ENCODE peak calls at places on chromosome 6, in ten cellular contexts. Z is Kasumi-1; I is HTR-8/SVneo; U is stimulated activated CD4-positive, alpha-beta T cell treated with anti-CD3 and anti-CD28 coated beads, Interleukin-4, amount 100 ng/mL, for 48 hours; E is smooth muscle cell of the brain vasculature; S is Peyer's patch; V is BJ; N is HEK293T; T is H1; M is nucleus accumbens. F is an unnamed sample.

GRCh38 chr6:11324453-11325023 is 92.1 kb upstream of the NEDD9 start:
- DNase-seq in Z (no peak), I (no peak), U (no peak), E (no peak), S (no peak), V (no peak), N (no peak), T (no peak), M (no peak), F (peak)

GRCh38 chr6:158879180-158879579 is 60.0 kb upstream of the EZR start:
- DNase-seq in Z (no peak), I (no peak), U (peak), E (no peak), S (no peak), V (no peak), N (no peak), T (no peak), M (no peak), F (peak)

GRCh38 chr6:151288711-151289398 is 49.1 kb downstream of the AKAP12 start:
- DNase-seq in Z (no peak), I (no peak), U (no peak), E (no peak), S (no peak), V (no peak), N (peak), T (no peak), M (no peak), F (no peak)

GRCh38 chr6:88165877-88166492 is at the start of gene CNR1:
- DNase-seq in Z (peak), I (no peak), U (no peak), E (no peak), S (peak), V (no peak), N (peak), T (peak), M (peak), F (no peak)

GRCh38 chr6:54072708-54073313 is 38.4 kb upstream of the MLIP start:
- DNase-seq in Z (no peak), I (no peak), U (no peak), E (no peak), S (no peak), V (no peak), N (no peak), T (no peak), M (no peak), F (no peak)

GRCh38 chr6:29708432-29709177 is 14.6 kb upstream of the HLA-F start:
- DNase-seq in Z (no peak), I (no peak), U (no peak), E (no peak), S (no peak), V (no peak), N (no peak), T (no peak), M (no peak), F (peak)

GRCh38 chr6:168624540-168624939 is 183.6 kb downstream of the SMOC2 start:
- DNase-seq in Z (no peak), I (no peak), U (no peak), E (no peak), S (no peak), V (no peak), N (no peak), T (no peak), M (no peak), F (no peak)

GRCh38 chr6:166157930-166158617 is 9.6 kb downstream of the TBXT start:
- DNase-seq in Z (no peak), I (no peak), U (no peak), E (no peak), S (no peak), V (no peak), N (no peak), T (no peak), M (no peak), F (no peak)

GRCh38 chr6:145015739-145016558 is 719.4 kb downstream of the EPM2A start:
- DNase-seq in Z (peak), I (peak), U (peak), E (peak), S (no peak), V (peak), N (no peak), T (no peak), M (peak), F (peak)

GRCh38 chr6:168122521-168122920 is 43.5 kb upstream of the FRMD1 start:
- DNase-seq in Z (no peak), I (no peak), U (no peak), E (no peak), S (no peak), V (no peak), N (no peak), T (no peak), M (no peak), F (no peak)

GRCh38 chr6:30720738-30721197 is 616 bp downstream of the TUBB start:
- DNase-seq in Z (peak), I (no peak), U (peak), E (no peak), S (peak), V (no peak), N (peak), T (peak), M (peak), F (peak)

GRCh38 chr6:16669227-16669626 is 92.0 kb downstream of the ATXN1 start:
- DNase-seq in Z (no peak), I (no peak), U (peak), E (no peak), S (no peak), V (no peak), N (no peak), T (no peak), M (no peak), F (peak)

GRCh38 chr6:28982476-28983266 is 22.4 kb downstream of the ZNF311 start:
- DNase-seq in Z (peak), I (peak), U (no peak), E (no peak), S (no peak), V (no peak), N (peak), T (no peak), M (no peak), F (no peak)

GRCh38 chr6:170051229-170052172 is 239.4 kb downstream of the DLL1 start:
- DNase-seq in Z (no peak), I (no peak), U (no peak), E (no peak), S (peak), V (no peak), N (no peak), T (no peak), M (no peak), F (no peak)

GRCh38 chr6:36139431-36139830 is 9.1 kb downstream of the MAPK13 start:
- DNase-seq in Z (peak), I (no peak), U (no peak), E (no peak), S (no peak), V (no peak), N (peak), T (peak), M (no peak), F (no peak)

GRCh38 chr6:121522265-121522664 is 86.8 kb downstream of the GJA1 start:
- DNase-seq in Z (no peak), I (peak), U (no peak), E (peak), S (no peak), V (peak), N (no peak), T (no peak), M (no peak), F (no peak)

GRCh38 chr6:39962831-39963230 is 28.6 kb upstream of the MOCS1 start:
- DNase-seq in Z (no peak), I (no peak), U (no peak), E (no peak), S (no peak), V (peak), N (no peak), T (no peak), M (no peak), F (no peak)

GRCh38 chr6:106097368-106098231 is 11.5 kb downstream of the PRDM1 start:
- DNase-seq in Z (peak), I (no peak), U (no peak), E (no peak), S (no peak), V (no peak), N (no peak), T (no peak), M (no peak), F (peak)

GRCh38 chr6:13120483-13121482 is 207.6 kb downstream of the TBC1D7 start:
- DNase-seq in Z (peak), I (no peak), U (no peak), E (no peak), S (no peak), V (no peak), N (no peak), T (no peak), M (no peak), F (no peak)

GRCh38 chr6:391559-392440 is at the start of gene IRF4:
- DNase-seq in Z (no peak), I (no peak), U (peak), E (no peak), S (no peak), V (no peak), N (no peak), T (peak), M (no peak), F (peak)

GRCh38 chr6:133242761-133243590 is 1.8 kb downstream of the EYA4 start:
- DNase-seq in Z (no peak), I (no peak), U (no peak), E (no peak), S (no peak), V (no peak), N (peak), T (peak), M (no peak), F (no peak)

F was measured in activated T-helper 2 cell treated with anti-CD3 and anti-CD28 coated beads, Interferon-gamma antibody, Interleukin-2, Interleukin-4, amounts not matched to agents 10 μg/mL and 5 μg/mL and 100 μg/mL, durations not matched to agents 14 hours and 24 hours and 36 hours.